ENCODE peak calls at places on chromosomes 6 and 20, in eight cellular contexts. X, I, P, M, F, H, U and K are unnamed samples.

GRCh38 chr20:43953919-43954617 is 39.4 kb downstream of the TOX2 start:
- DNase-seq in X (no peak), I (no peak), P (no peak), M (no peak), F (no peak), H (no peak), U (no peak), K (no peak)

GRCh38 chr6:151675746-151676459 is 131.6 kb upstream of the ESR1 start:
- DNase-seq in X (peak; percentile 87), I (peak; percentile 57), P (peak; percentile 43), M (no peak), F (peak; percentile 50), H (peak; percentile 6), U (peak; percentile 42), K (no peak)

GRCh38 chr6:90136850-90137249 is 159.8 kb downstream of the BACH2 start:
- DNase-seq in X (no peak), I (no peak), P (no peak), M (no peak), F (no peak), H (no peak), U (no peak), K (no peak)

GRCh38 chr6:65943548-65943947 is 236.5 kb upstream of the EYS start:
- DNase-seq in X (no peak), I (no peak), P (no peak), M (no peak), F (no peak), H (no peak), U (no peak), K (no peak)

GRCh38 chr6:94600648-94601047 is 976.7 kb upstream of the MANEA start:
- DNase-seq in X (no peak), I (no peak), P (no peak), M (no peak), F (no peak), H (no peak), U (no peak), K (no peak)

GRCh38 chr20:44896583-44896982 is 11.1 kb downstream of the YWHAB start:
- DNase-seq in X (no peak), I (no peak), P (no peak), M (peak; percentile 33), F (no peak), H (no peak), U (no peak), K (no peak)

GRCh38 chr6:163152701-163153100 is 261.8 kb upstream of the QKI start:
- DNase-seq in X (no peak), I (no peak), P (no peak), M (no peak), F (no peak), H (no peak), U (no peak), K (no peak)

GRCh38 chr6:105431226-105431625 is 28.3 kb upstream of the PREP start:
- DNase-seq in X (peak; percentile 13), I (peak; percentile 43), P (no peak), M (peak; percentile 47), F (no peak), H (no peak), U (peak; percentile 12), K (no peak)